ENCODE peak calls at places on chromosomes 3 and 15, in ten cellular contexts. One of them, this sample, is unnamed.

GRCh38 chr15:76286231-76286879 is 24.9 kb downstream of the ETFA start:
- DNase-seq in OCI-LY7: peak
- DNase-seq in keratinocyte: no peak
- DNase-seq in neural progenitor cell: no peak
- DNase-seq in GM23248: peak
- DNase-seq in HepG2: no peak
- DNase-seq in astrocyte: no peak
- DNase-seq in IMR-90: peak
- DNase-seq in fibroblast of lung: peak
- DNase-seq in endothelial cell of umbilical vein: no peak
- DNase-seq in this sample: no peak

GRCh38 chr3:120348065-120348980 is 831 bp downstream of the LRRC58 start:
- DNase-seq in IMR-90: peak
- DNase-seq in neural progenitor cell: peak
- DNase-seq in fibroblast of lung: peak
- DNase-seq in endothelial cell of umbilical vein: peak
- DNase-seq in HepG2: peak
- DNase-seq in OCI-LY7: peak
- DNase-seq in astrocyte: no peak
- DNase-seq in keratinocyte: no peak
- DNase-seq in GM23248: no peak
- DNase-seq in this sample: no peak

GRCh38 chr3:122263974-122264588 is 61.0 kb upstream of the CSTA start:
- DNase-seq in keratinocyte: no peak
- DNase-seq in fibroblast of lung: no peak
- DNase-seq in neural progenitor cell: no peak
- DNase-seq in HepG2: no peak
- DNase-seq in endothelial cell of umbilical vein: no peak
- DNase-seq in astrocyte: no peak
- DNase-seq in GM23248: no peak
- DNase-seq in OCI-LY7: no peak
- DNase-seq in IMR-90: no peak
- DNase-seq in this sample: no peak

GRCh38 chr3:142664819-142665218 is 59.0 kb upstream of the TRPC1 start:
- DNase-seq in OCI-LY7: no peak
- DNase-seq in HepG2: peak
- DNase-seq in GM23248: no peak
- DNase-seq in IMR-90: no peak
- DNase-seq in keratinocyte: no peak
- DNase-seq in astrocyte: no peak
- DNase-seq in endothelial cell of umbilical vein: no peak
- DNase-seq in neural progenitor cell: no peak
- DNase-seq in fibroblast of lung: no peak
- DNase-seq in this sample: no peak

GRCh38 chr3:13670292-13670691 is 121.4 kb downstream of the FBLN2 start:
- DNase-seq in endothelial cell of umbilical vein: no peak
- DNase-seq in keratinocyte: no peak
- DNase-seq in fibroblast of lung: no peak
- DNase-seq in HepG2: no peak
- DNase-seq in GM23248: no peak
- DNase-seq in IMR-90: no peak
- DNase-seq in astrocyte: no peak
- DNase-seq in OCI-LY7: no peak
- DNase-seq in neural progenitor cell: no peak
- DNase-seq in this sample: no peak

GRCh38 chr15:97072560-97072959 is 742.1 kb downstream of the NR2F2 start:
- DNase-seq in OCI-LY7: no peak
- DNase-seq in keratinocyte: no peak
- DNase-seq in IMR-90: no peak
- DNase-seq in GM23248: no peak
- DNase-seq in neural progenitor cell: peak
- DNase-seq in astrocyte: no peak
- DNase-seq in endothelial cell of umbilical vein: no peak
- DNase-seq in fibroblast of lung: peak
- DNase-seq in HepG2: no peak
- DNase-seq in this sample: no peak

GRCh38 chr3:5057857-5058324 is 64.2 kb upstream of the ARL8B start:
- DNase-seq in fibroblast of lung: peak
- DNase-seq in IMR-90: peak
- DNase-seq in HepG2: peak
- DNase-seq in OCI-LY7: peak
- DNase-seq in GM23248: peak
- DNase-seq in neural progenitor cell: peak
- DNase-seq in keratinocyte: peak
- DNase-seq in endothelial cell of umbilical vein: peak
- DNase-seq in astrocyte: peak
- DNase-seq in this sample: peak

GRCh38 chr15:53833134-53833624 is 73.7 kb upstream of the WDR72 start:
- DNase-seq in neural progenitor cell: no peak
- DNase-seq in endothelial cell of umbilical vein: no peak
- DNase-seq in OCI-LY7: no peak
- DNase-seq in IMR-90: peak
- DNase-seq in astrocyte: peak
- DNase-seq in HepG2: peak
- DNase-seq in keratinocyte: no peak
- DNase-seq in fibroblast of lung: peak
- DNase-seq in GM23248: peak
- DNase-seq in this sample: no peak

GRCh38 chr3:123373535-123373987 is 75.3 kb downstream of the ADCY5 start:
- DNase-seq in endothelial cell of umbilical vein: no peak
- DNase-seq in GM23248: no peak
- DNase-seq in keratinocyte: no peak
- DNase-seq in OCI-LY7: no peak
- DNase-seq in HepG2: no peak
- DNase-seq in astrocyte: no peak
- DNase-seq in IMR-90: no peak
- DNase-seq in fibroblast of lung: no peak
- DNase-seq in neural progenitor cell: no peak
- DNase-seq in this sample: no peak

GRCh38 chr3:53236112-53236841 is 19.5 kb downstream of the TKT start:
- DNase-seq in HepG2: peak
- DNase-seq in OCI-LY7: no peak
- DNase-seq in endothelial cell of umbilical vein: peak
- DNase-seq in astrocyte: peak
- DNase-seq in GM23248: peak
- DNase-seq in fibroblast of lung: peak
- DNase-seq in IMR-90: peak
- DNase-seq in neural progenitor cell: no peak
- DNase-seq in keratinocyte: no peak
- DNase-seq in this sample: peak

GRCh38 chr3:86702381-86702958 is 288.5 kb downstream of the VGLL3 start:
- DNase-seq in fibroblast of lung: peak
- DNase-seq in IMR-90: peak
- DNase-seq in HepG2: no peak
- DNase-seq in GM23248: peak
- DNase-seq in endothelial cell of umbilical vein: peak
- DNase-seq in neural progenitor cell: peak
- DNase-seq in astrocyte: no peak
- DNase-seq in OCI-LY7: peak
- DNase-seq in keratinocyte: no peak
- DNase-seq in this sample: no peak

GRCh38 chr15:83200589-83200988 is 7.0 kb downstream of the HDGFL3 start:
- DNase-seq in astrocyte: peak
- DNase-seq in endothelial cell of umbilical vein: no peak
- DNase-seq in IMR-90: peak
- DNase-seq in neural progenitor cell: no peak
- DNase-seq in keratinocyte: no peak
- DNase-seq in HepG2: no peak
- DNase-seq in OCI-LY7: no peak
- DNase-seq in GM23248: peak
- DNase-seq in fibroblast of lung: no peak
- DNase-seq in this sample: no peak

GRCh38 chr3:101879102-101879501 is 29.8 kb downstream of the NFKBIZ start:
- DNase-seq in HepG2: no peak
- DNase-seq in fibroblast of lung: no peak
- DNase-seq in endothelial cell of umbilical vein: no peak
- DNase-seq in keratinocyte: no peak
- DNase-seq in astrocyte: no peak
- DNase-seq in GM23248: no peak
- DNase-seq in IMR-90: no peak
- DNase-seq in OCI-LY7: no peak
- DNase-seq in neural progenitor cell: no peak
- DNase-seq in this sample: no peak
- H2AFZ ChIP-seq in HepG2: no peak
- H2AFZ ChIP-seq in fibroblast of lung: no peak
- H2AFZ ChIP-seq in endothelial cell of umbilical vein: no peak
- H2AFZ ChIP-seq in keratinocyte: no peak
- H2AFZ ChIP-seq in astrocyte: no peak
- H2AFZ ChIP-seq in GM23248: no peak
- H2AFZ ChIP-seq in IMR-90: no peak
- H2AFZ ChIP-seq in OCI-LY7: peak
- H2AFZ ChIP-seq in neural progenitor cell: no peak
- H2AFZ ChIP-seq in this sample: no peak

GRCh38 chr3:184361932-184362667 is 590 bp downstream of the POLR2H start:
- DNase-seq in IMR-90: peak
- DNase-seq in OCI-LY7: peak
- DNase-seq in endothelial cell of umbilical vein: no peak
- DNase-seq in fibroblast of lung: peak
- DNase-seq in keratinocyte: no peak
- DNase-seq in astrocyte: peak
- DNase-seq in GM23248: peak
- DNase-seq in neural progenitor cell: peak
- DNase-seq in HepG2: no peak
- DNase-seq in this sample: peak
- H2AFZ ChIP-seq in IMR-90: peak
- H2AFZ ChIP-seq in OCI-LY7: peak
- H2AFZ ChIP-seq in endothelial cell of umbilical vein: peak
- H2AFZ ChIP-seq in fibroblast of lung: peak
- H2AFZ ChIP-seq in keratinocyte: peak
- H2AFZ ChIP-seq in astrocyte: peak
- H2AFZ ChIP-seq in GM23248: peak
- H2AFZ ChIP-seq in neural progenitor cell: peak
- H2AFZ ChIP-seq in HepG2: no peak
- H2AFZ ChIP-seq in this sample: peak

GRCh38 chr3:11648735-11649134 is 5.0 kb upstream of the VGLL4 start:
- DNase-seq in endothelial cell of umbilical vein: no peak
- DNase-seq in keratinocyte: no peak
- DNase-seq in astrocyte: no peak
- DNase-seq in IMR-90: no peak
- DNase-seq in fibroblast of lung: no peak
- DNase-seq in GM23248: no peak
- DNase-seq in OCI-LY7: no peak
- DNase-seq in neural progenitor cell: no peak
- DNase-seq in HepG2: no peak
- DNase-seq in this sample: no peak
- H2AFZ ChIP-seq in endothelial cell of umbilical vein: no peak
- H2AFZ ChIP-seq in keratinocyte: no peak
- H2AFZ ChIP-seq in astrocyte: no peak
- H2AFZ ChIP-seq in IMR-90: no peak
- H2AFZ ChIP-seq in fibroblast of lung: no peak
- H2AFZ ChIP-seq in GM23248: no peak
- H2AFZ ChIP-seq in OCI-LY7: no peak
- H2AFZ ChIP-seq in neural progenitor cell: no peak
- H2AFZ ChIP-seq in HepG2: no peak
- H2AFZ ChIP-seq in this sample: no peak

DNA sequence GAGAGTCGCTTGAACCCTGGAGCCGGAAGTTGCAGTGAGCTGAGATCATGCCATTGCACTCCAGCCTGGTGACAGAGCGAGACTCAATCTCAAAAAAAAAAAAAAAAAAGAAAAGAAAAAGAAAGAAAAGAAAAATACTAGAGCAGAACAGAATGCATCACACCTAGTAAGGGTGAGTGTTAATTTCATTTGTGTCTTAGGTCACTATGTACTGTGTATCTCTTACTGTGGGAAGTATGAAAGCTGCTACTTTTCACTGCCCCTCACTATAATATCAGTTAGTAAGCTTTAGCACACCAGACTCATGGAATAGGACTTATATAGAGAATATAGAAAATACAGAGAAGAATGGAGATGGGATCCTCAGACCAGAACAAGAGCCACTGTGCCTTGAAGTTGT is 45.9 kb upstream of the RASA2 start:
- DNase-seq in astrocyte: no peak
- DNase-seq in endothelial cell of umbilical vein: no peak
- DNase-seq in OCI-LY7: no peak
- DNase-seq in HepG2: no peak
- DNase-seq in neural progenitor cell: no peak
- DNase-seq in IMR-90: no peak
- DNase-seq in fibroblast of lung: no peak
- DNase-seq in GM23248: no peak
- DNase-seq in keratinocyte: no peak
- DNase-seq in this sample: no peak
- H2AFZ ChIP-seq in astrocyte: no peak
- H2AFZ ChIP-seq in endothelial cell of umbilical vein: no peak
- H2AFZ ChIP-seq in OCI-LY7: peak
- H2AFZ ChIP-seq in HepG2: no peak
- H2AFZ ChIP-seq in neural progenitor cell: peak
- H2AFZ ChIP-seq in IMR-90: no peak
- H2AFZ ChIP-seq in fibroblast of lung: no peak
- H2AFZ ChIP-seq in GM23248: no peak
- H2AFZ ChIP-seq in keratinocyte: no peak
- H2AFZ ChIP-seq in this sample: no peak

DNA sequence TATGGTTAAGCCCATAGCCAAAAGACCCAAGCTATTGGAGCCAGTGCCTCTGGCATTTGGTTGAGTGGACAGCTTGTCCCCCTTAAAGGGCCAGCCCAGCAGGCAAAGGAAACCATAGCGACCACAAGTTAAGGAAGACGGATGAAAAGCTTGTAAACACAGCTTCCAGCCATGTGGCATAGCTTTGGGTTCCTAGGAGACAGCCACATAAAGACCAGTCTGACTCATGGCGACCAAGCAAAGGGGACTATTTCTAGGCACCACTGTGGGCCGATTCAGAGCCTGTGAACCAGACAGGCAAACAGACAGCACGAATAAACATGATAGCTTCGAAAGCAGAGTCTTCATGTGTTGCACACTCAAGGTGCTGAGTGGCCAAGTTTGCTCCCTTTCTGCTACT is 30.5 kb upstream of the SRGAP3 start:
- DNase-seq in OCI-LY7: no peak
- DNase-seq in astrocyte: peak
- DNase-seq in endothelial cell of umbilical vein: no peak
- DNase-seq in HepG2: no peak
- DNase-seq in GM23248: peak
- DNase-seq in neural progenitor cell: peak
- DNase-seq in keratinocyte: no peak
- DNase-seq in IMR-90: peak
- DNase-seq in fibroblast of lung: no peak
- DNase-seq in this sample: no peak
- H2AFZ ChIP-seq in OCI-LY7: no peak
- H2AFZ ChIP-seq in astrocyte: peak
- H2AFZ ChIP-seq in endothelial cell of umbilical vein: no peak
- H2AFZ ChIP-seq in HepG2: no peak
- H2AFZ ChIP-seq in GM23248: peak
- H2AFZ ChIP-seq in neural progenitor cell: no peak
- H2AFZ ChIP-seq in keratinocyte: no peak
- H2AFZ ChIP-seq in IMR-90: peak
- H2AFZ ChIP-seq in fibroblast of lung: no peak
- H2AFZ ChIP-seq in this sample: no peak

DNA sequence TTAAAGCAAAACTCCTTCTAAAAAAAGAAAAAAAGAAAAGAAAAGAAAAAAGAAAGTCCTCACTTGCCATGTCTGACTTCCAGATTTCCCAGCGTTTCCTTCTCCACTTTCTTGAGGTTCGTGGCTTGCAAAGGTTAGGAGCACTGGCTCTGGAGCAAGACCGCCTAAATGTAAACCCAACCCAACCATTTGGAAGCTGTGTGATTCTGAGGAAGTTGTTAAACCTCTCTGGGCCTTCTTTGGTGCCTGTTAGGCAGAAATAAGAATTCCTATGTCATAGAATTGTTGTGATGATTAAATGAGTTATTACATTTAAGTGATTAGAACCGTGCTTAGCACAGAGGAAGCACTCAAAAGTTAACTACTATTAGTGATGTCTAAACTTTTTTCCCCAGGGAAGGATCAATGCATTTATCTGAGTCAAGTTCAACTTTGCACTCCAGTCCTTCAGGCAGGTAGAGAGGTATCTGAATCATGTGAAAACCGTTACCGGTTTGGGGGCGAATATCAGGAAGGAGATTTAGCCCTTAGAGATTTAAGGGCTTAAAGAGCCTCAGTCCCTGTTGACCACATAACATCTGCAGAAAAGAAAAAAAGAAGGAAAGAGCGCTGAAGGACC is 78.3 kb upstream of the HES1 start:
- DNase-seq in neural progenitor cell: no peak
- DNase-seq in astrocyte: no peak
- DNase-seq in IMR-90: no peak
- DNase-seq in fibroblast of lung: no peak
- DNase-seq in GM23248: no peak
- DNase-seq in HepG2: no peak
- DNase-seq in endothelial cell of umbilical vein: no peak
- DNase-seq in keratinocyte: no peak
- DNase-seq in OCI-LY7: no peak
- DNase-seq in this sample: no peak
- H2AFZ ChIP-seq in neural progenitor cell: no peak
- H2AFZ ChIP-seq in astrocyte: peak
- H2AFZ ChIP-seq in IMR-90: no peak
- H2AFZ ChIP-seq in fibroblast of lung: no peak
- H2AFZ ChIP-seq in GM23248: peak
- H2AFZ ChIP-seq in HepG2: no peak
- H2AFZ ChIP-seq in endothelial cell of umbilical vein: peak
- H2AFZ ChIP-seq in keratinocyte: no peak
- H2AFZ ChIP-seq in OCI-LY7: peak
- H2AFZ ChIP-seq in this sample: no peak

This sample was measured in PC-9.